ENCODE peak calls at places on chromosomes 6 and 20, in ten cellular contexts. N is DMS153; T is colonic mucosa; O is HS-27A; F is IMR-90; D is amygdala; C is naive thymus-derived CD8-positive, alpha-beta T cell; R is stimulated activated naive B cell treated with anti-CD40 and anti-IgM and Interleukin-4, amounts not matched to agents 10 μg/mL and 1 μg/mL and 100 μg/mL, for 72 hours; Z is GM04504; W is endothelial cell. Y is an unnamed sample.

GRCh38 chr6:15515660-15516375 is 147.0 kb downstream of the DTNBP1 start:
- DNase-seq in N (no peak), T (no peak), O (no peak), F (no peak), D (no peak), C (no peak), R (no peak), Z (no peak), W (no peak), Y (no peak)

GRCh38 chr6:25180630-25181375 is 98.4 kb upstream of the CARMIL1 start:
- DNase-seq in N (no peak), T (no peak), O (no peak), F (no peak), D (no peak), C (no peak), R (no peak), Z (no peak), W (no peak), Y (no peak)

GRCh38 chr20:59003836-59004492 is 3.1 kb downstream of the CTSZ start:
- DNase-seq in N (no peak), T (no peak), O (no peak), F (no peak), D (no peak), C (no peak), R (no peak), Z (no peak), W (no peak), Y (no peak)

GRCh38 chr20:20360464-20360863 is 7.4 kb upstream of the INSM1 start:
- DNase-seq in N (peak), T (peak), O (no peak), F (peak), D (peak), C (no peak), R (no peak), Z (peak), W (peak), Y (peak)

GRCh38 chr6:88880021-88880420 is 83.4 kb downstream of the RNGTT start:
- DNase-seq in N (no peak), T (no peak), O (no peak), F (no peak), D (no peak), C (no peak), R (no peak), Z (no peak), W (no peak), Y (no peak)

GRCh38 chr20:24694727-24695528 is 225.5 kb downstream of the SYNDIG1 start:
- DNase-seq in N (no peak), T (no peak), O (no peak), F (no peak), D (no peak), C (no peak), R (no peak), Z (peak), W (no peak), Y (no peak)

GRCh38 chr6:90103056-90103793 is 193.4 kb downstream of the BACH2 start:
- DNase-seq in N (peak), T (no peak), O (no peak), F (no peak), D (no peak), C (no peak), R (no peak), Z (no peak), W (no peak), Y (no peak)

GRCh38 chr6:73854998-73855718 is 159.2 kb downstream of the CD109 start:
- DNase-seq in N (peak), T (peak), O (peak), F (peak), D (no peak), C (peak), R (no peak), Z (peak), W (peak), Y (peak)

GRCh38 chr20:4920131-4920530 is 81.2 kb downstream of the SLC23A2 start:
- DNase-seq in N (no peak), T (no peak), O (no peak), F (no peak), D (no peak), C (no peak), R (no peak), Z (no peak), W (no peak), Y (no peak)

GRCh38 chr6:108142240-108142639 is 23.6 kb upstream of the NR2E1 start:
- DNase-seq in N (no peak), T (no peak), O (no peak), F (no peak), D (no peak), C (no peak), R (no peak), Z (no peak), W (no peak), Y (no peak)